ENCODE peak calls at places on chromosome 14, in four cellular contexts. O is fibroblast of lung; R is CD4-positive, alpha-beta T cell; K is bronchial epithelial cell. Z is an unnamed sample.

GRCh38 chr14:50014809-50015208 is 101.6 kb downstream of the VCPKMT start:
- DNase-seq in K (no peak), O (no peak), R (no peak), Z (no peak)

GRCh38 chr14:54105898-54106297 is 149.3 kb upstream of the BMP4 start:
- DNase-seq in K (peak), R (no peak), O (no peak), Z (no peak)

GRCh38 chr14:91573894-91574837 is 64.1 kb upstream of the PPP4R3A start:
- DNase-seq in R (peak), O (peak), K (peak), Z (peak)

GRCh38 chr14:74438351-74438915 is 12.4 kb upstream of the SYNDIG1L start:
- DNase-seq in R (no peak), K (no peak), O (no peak), Z (no peak)

GRCh38 chr14:73457935-73458218 is 469 bp downstream of the NUMB start:
- DNase-seq in O (no peak), K (no peak), R (no peak), Z (no peak)

GRCh38 chr14:78484002-78484401 is 313.8 kb downstream of the NRXN3 start:
- DNase-seq in K (no peak), O (no peak), R (no peak), Z (no peak)

GRCh38 chr14:56660677-56661389 is 81.2 kb downstream of the TMEM260 start:
- DNase-seq in O (no peak), R (no peak), K (no peak), Z (no peak)

GRCh38 chr14:64879635-64880381 is at the start of gene SPTB:
- DNase-seq in K (no peak), R (peak), O (no peak), Z (no peak)

GRCh38 chr14:96052541-96053105 is 13.5 kb downstream of the C14orf132 start:
- DNase-seq in O (peak), K (no peak), R (no peak), Z (no peak)

GRCh38 chr14:91254456-91254855 is 10.0 kb upstream of the GPR68 start:
- DNase-seq in R (no peak), O (no peak), K (no peak), Z (no peak)

GRCh38 chr14:78902010-78902623 is 731.9 kb downstream of the NRXN3 start:
- DNase-seq in K (peak), O (peak), R (no peak), Z (no peak)

GRCh38 chr14:74898083-74898482 is 16.4 kb downstream of the DLST start:
- DNase-seq in O (no peak), R (no peak), K (no peak), Z (no peak)

GRCh38 chr14:70642313-70643235 is 858 bp downstream of the TTC9 start:
- DNase-seq in K (no peak), R (peak), O (no peak), Z (peak)

GRCh38 chr14:91985008-91985407 is 37.5 kb upstream of the FBLN5 start:
- DNase-seq in K (peak), R (no peak), O (peak), Z (no peak)

GRCh38 chr14:98173291-98173690 is 1098.7 kb downstream of the BCL11B start:
- DNase-seq in O (no peak), R (peak), K (no peak), Z (no peak)

GRCh38 chr14:68318788-68319187 is 474.1 kb downstream of the ZFP36L1 start:
- DNase-seq in K (no peak), O (no peak), R (no peak), Z (no peak)

GRCh38 chr14:77761205-77761931 is 412 bp upstream of the SNW1 start:
- DNase-seq in R (no peak), O (peak), K (peak), Z (no peak)

GRCh38 chr14:54777395-54777794 is 125.2 kb downstream of the GCH1 start:
- DNase-seq in R (no peak), K (no peak), O (no peak), Z (no peak)

GRCh38 chr14:59325906-59326305 is 137.4 kb downstream of the DAAM1 start:
- DNase-seq in O (peak), R (no peak), K (no peak), Z (no peak)

Z was measured in natural killer cell.